ENCODE peak calls at places on chromosomes 13 and 19, in four cellular contexts. M is SK-N-SH, P is GM12878, E is K562. Q is an unnamed sample.

GRCh38 chr13:109608032-109608431 is 178.4 kb downstream of the IRS2 start:
- DNase-seq in E (no peak), P (no peak), M (no peak), Q (no peak)

GRCh38 chr13:31038834-31039552 is 106.5 kb downstream of the TEX26 start:
- DNase-seq in E (no peak), P (peak; percentile 84), M (no peak), Q (no peak)

GRCh38 chr19:35013820-35014754 is 14.0 kb downstream of the GRAMD1A start:
- DNase-seq in P (no peak), M (peak; percentile 27), E (no peak), Q (no peak)

GRCh38 chr13:74162782-74163181 is 28.6 kb upstream of the KLF12 start:
- DNase-seq in M (no peak), P (no peak), E (no peak), Q (no peak)

GRCh38 chr13:82187227-82187626 is 1695.0 kb downstream of the SLITRK1 start:
- DNase-seq in M (no peak), P (no peak), E (no peak), Q (no peak)

GRCh38 chr13:30802501-30802900 is 67.2 kb downstream of the ALOX5AP start:
- DNase-seq in E (no peak), P (no peak), M (no peak), Q (no peak)

GRCh38 chr19:6709549-6709948 is 10.9 kb downstream of the C3 start:
- DNase-seq in E (no peak), P (no peak), M (no peak), Q (no peak)

GRCh38 chr19:1046117-1046626 is 6.3 kb downstream of the ABCA7 start:
- DNase-seq in P (no peak), M (no peak), E (no peak), Q (no peak)

GRCh38 chr13:41179593-41180250 is 14.6 kb downstream of the KBTBD7 start:
- DNase-seq in M (no peak), P (no peak), E (no peak), Q (no peak)

GRCh38 chr13:99371956-99372355 is 64.8 kb upstream of the GPR183 start:
- DNase-seq in M (no peak), E (no peak), P (no peak), Q (no peak)

GRCh38 chr19:29620931-29621351 is 14.9 kb downstream of the POP4 start:
- DNase-seq in M (no peak), E (no peak), P (no peak), Q (no peak)

GRCh38 chr19:11296264-11296663 is 304 bp downstream of the TSPAN16 start:
- DNase-seq in E (no peak), P (no peak), M (no peak), Q (no peak)

GRCh38 chr13:30779608-30780007 is 44.3 kb downstream of the ALOX5AP start:
- DNase-seq in M (no peak), P (no peak), E (no peak), Q (no peak)

GRCh38 chr19:18373892-18374629 is 11.9 kb upstream of the GDF15 start:
- DNase-seq in P (peak; percentile 91), E (peak; percentile 97), M (peak; percentile 64), Q (peak; percentile 88)

GRCh38 chr19:18520848-18521691 is 800 bp downstream of the ELL start:
- DNase-seq in M (no peak), P (no peak), E (no peak), Q (peak; percentile 42)

GRCh38 chr13:62931901-62932883 is 1516.5 kb upstream of the PCDH20 start:
- DNase-seq in P (no peak), M (no peak), E (no peak), Q (no peak)

GRCh38 chr13:24854311-24854710 is 90.3 kb downstream of the RNF17 start:
- DNase-seq in E (no peak), M (no peak), P (no peak), Q (no peak)

GRCh38 chr13:19720039-19720438 is 62.7 kb downstream of the PSPC1 start:
- DNase-seq in P (no peak), M (no peak), E (no peak), Q (no peak)

GRCh38 chr13:98972627-98973026 is 5.2 kb downstream of the DOCK9 start:
- DNase-seq in P (no peak), M (no peak), E (no peak), Q (no peak)

GRCh38 chr13:43359536-43359935 is 336.1 kb downstream of the DNAJC15 start:
- DNase-seq in P (no peak), E (no peak), M (no peak), Q (no peak)

GRCh38 chr19:48636859-48637448 is at the start of gene DBP:
- DNase-seq in E (no peak), M (peak; percentile 61), P (no peak), Q (peak; percentile 50)

GRCh38 chr19:37160153-37160552 is 12.3 kb downstream of the ZNF585A start:
- DNase-seq in M (no peak), P (no peak), E (no peak), Q (no peak)

GRCh38 chr13:27079421-27079958 is 92.1 kb downstream of the USP12 start:
- DNase-seq in E (no peak), M (no peak), P (no peak), Q (peak; percentile 52)

GRCh38 chr13:28401303-28402056 is 93.4 kb downstream of the FLT1 start:
- DNase-seq in E (no peak), P (peak; percentile 62), M (no peak), Q (no peak)

GRCh38 chr13:19658192-19658591 is 24.7 kb downstream of the MPHOSPH8 start:
- DNase-seq in M (peak; percentile 70), P (no peak), E (no peak), Q (no peak)

GRCh38 chr13:99176309-99177276 is 24.1 kb upstream of the UBAC2 start:
- DNase-seq in E (peak; percentile 74), P (no peak), M (peak; percentile 85), Q (peak; percentile 89)

GRCh38 chr13:79281335-79281734 is 124.7 kb downstream of the RBM26 start:
- DNase-seq in P (no peak), M (no peak), E (no peak), Q (peak; percentile 46)

GRCh38 chr19:38394488-38394887 is 6.0 kb downstream of the SPRED3 start:
- DNase-seq in E (no peak), P (no peak), M (no peak), Q (peak; percentile 99)

GRCh38 chr13:62625214-62625613 is 1209.6 kb upstream of the PCDH20 start:
- DNase-seq in E (no peak), P (no peak), M (no peak), Q (no peak)

GRCh38 chr13:30985637-30986205 is 53.3 kb downstream of the TEX26 start:
- DNase-seq in P (no peak), E (no peak), M (no peak), Q (no peak)

GRCh38 chr13:109938255-109938936 is 152.0 kb upstream of the IRS2 start:
- DNase-seq in P (no peak), E (no peak), M (no peak), Q (no peak)

GRCh38 chr13:114112826-114113322 is 19.5 kb downstream of the RASA3 start:
- DNase-seq in E (no peak), M (no peak), P (no peak), Q (peak; percentile 21)

GRCh38 chr19:23281663-23282276 is 31.6 kb upstream of the ZNF724 start:
- DNase-seq in E (no peak), P (no peak), M (no peak), Q (no peak)

GRCh38 chr13:74052402-74052928 is 81.7 kb downstream of the KLF12 start:
- DNase-seq in M (no peak), E (no peak), P (no peak), Q (peak; percentile 34)

GRCh38 chr13:49584771-49585182 is 581 bp downstream of the RCBTB1 start:
- DNase-seq in E (no peak), M (no peak), P (no peak), Q (no peak)

GRCh38 chr19:39405930-39406655 is 554 bp upstream of the ZFP36 start:
- DNase-seq in E (no peak), M (no peak), P (no peak), Q (peak; percentile 78)

GRCh38 chr13:41458939-41459753 is 1.8 kb downstream of the RGCC start:
- DNase-seq in M (peak; percentile 32), P (no peak), E (peak; percentile 63), Q (peak; percentile 56)

GRCh38 chr13:42333613-42334328 is 61.8 kb downstream of the AKAP11 start:
- DNase-seq in E (peak; percentile 11), M (no peak), P (no peak), Q (no peak)

GRCh38 chr19:34173145-34173956 is 1.0 kb downstream of the LSM14A start:
- DNase-seq in M (peak; percentile 36), P (no peak), E (peak; percentile 21), Q (peak; percentile 59)

DNA sequence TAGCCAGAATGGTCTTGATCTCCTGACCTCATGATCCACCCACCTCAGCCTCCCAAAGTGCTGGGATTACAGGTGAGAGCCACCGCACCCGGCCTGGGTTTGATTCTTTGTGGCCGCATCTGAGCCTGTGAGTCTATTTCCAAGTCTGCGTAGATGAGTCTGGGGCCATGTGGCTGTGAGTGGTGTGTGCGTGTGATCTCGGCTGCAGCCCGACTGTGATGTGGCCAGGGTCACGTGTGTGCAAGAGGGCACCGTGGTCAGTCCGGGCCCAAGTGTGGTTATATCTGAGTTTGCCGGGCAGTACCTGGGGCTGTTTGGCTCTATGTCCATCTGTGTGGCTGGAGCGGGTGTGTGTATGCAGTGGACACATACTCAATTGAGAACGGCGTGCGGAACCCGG is 5.4 kb downstream of the MEIS3 start:
- DNase-seq in E (no peak), M (no peak), P (no peak), Q (no peak)
- TF ChIP-seq USF1 in E (no peak), M (no peak), P (no peak), Q (no peak)

GRCh38 chr19:57825501-57825900 is 4.6 kb upstream of the ZNF587B start:
- DNase-seq in P (no peak), M (no peak), E (no peak), Q (no peak)

GRCh38 chr19:57829316-57829715 is 783 bp upstream of the ZNF587B start:
- DNase-seq in E (no peak), M (no peak), P (no peak), Q (no peak)

DNA sequence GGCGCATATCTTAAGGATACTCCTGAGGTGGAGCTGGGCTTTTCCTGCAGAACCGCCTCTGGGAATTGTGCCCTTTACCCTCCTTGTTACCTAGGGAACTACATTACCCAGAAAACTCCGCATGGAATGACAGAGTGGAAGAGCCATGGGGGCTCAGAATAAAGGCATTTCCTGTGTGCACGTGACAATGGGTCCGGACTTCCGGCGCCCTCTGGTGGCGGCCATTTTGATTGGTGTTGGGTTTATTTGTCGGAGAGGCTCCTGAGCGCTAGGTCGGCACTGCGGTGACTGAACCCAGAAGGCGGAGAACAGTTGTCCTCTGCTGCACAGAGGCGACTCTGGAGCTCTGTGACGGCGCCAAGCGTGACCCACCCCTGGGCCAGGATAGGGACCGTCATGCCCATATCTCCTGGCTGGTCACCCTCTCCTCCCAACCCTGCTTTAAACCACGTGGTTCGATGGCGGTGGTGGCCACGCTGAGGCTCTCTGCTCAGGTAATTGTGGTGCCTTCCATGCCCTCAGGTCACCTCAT is at the start of gene ZNF587B:
- DNase-seq in E (peak; percentile 27), P (no peak), M (peak; percentile 50), Q (peak; percentile 94)
- TF ChIP-seq USF1 in E (peak; percentile 76), P (no peak), M (peak; percentile 37), Q (peak; percentile 94)

GRCh38 chr13:38415233-38415632 is 65.6 kb downstream of the UFM1 start:
- DNase-seq in M (no peak), E (no peak), P (peak; percentile 72), Q (no peak)
- TF ChIP-seq USF1 in M (no peak), E (no peak), P (no peak), Q (no peak)

GRCh38 chr13:60755380-60756163 is 358.6 kb downstream of the TDRD3 start:
- DNase-seq in P (no peak), M (no peak), E (no peak), Q (peak; percentile 23)
- TF ChIP-seq USF1 in P (no peak), M (no peak), E (no peak), Q (no peak)

GRCh38 chr19:14835011-14835410 is at the start of the genes OR7A5 and OR7C1:
- DNase-seq in E (no peak), M (no peak), P (no peak), Q (no peak)
- TF ChIP-seq USF1 in E (no peak), M (no peak), P (no peak), Q (no peak)

Q was measured in WTC11.